ENCODE peak calls at places on chromosomes 11 and 22, in six cellular contexts. One of them, this sample, is unnamed.
A peak's percentile ranks its signal among the peaks of the same experiment; 100 is the strongest.

GRCh38 chr11:12674936-12675696 is 895 bp downstream of the TEAD1 start:
- DNase-seq in HCEC 1CT: peak; percentile 39
- DNase-seq in choroid plexus epithelial cell: no peak
- DNase-seq in DMS153: peak; percentile 29
- DNase-seq in IMR-90: no peak
- DNase-seq in GM18507: no peak
- DNase-seq in this sample: no peak

GRCh38 chr11:70751142-70751734 is 352.9 kb downstream of the CTTN start:
- DNase-seq in GM18507: no peak
- DNase-seq in choroid plexus epithelial cell: peak; percentile 2
- DNase-seq in IMR-90: no peak
- DNase-seq in DMS153: peak; percentile 9
- DNase-seq in HCEC 1CT: no peak
- DNase-seq in this sample: no peak

GRCh38 chr11:36564376-36565032 is 3.3 kb upstream of the RAG1 start:
- DNase-seq in HCEC 1CT: peak; percentile 34
- DNase-seq in GM18507: no peak
- DNase-seq in IMR-90: peak; percentile 61
- DNase-seq in DMS153: peak; percentile 5
- DNase-seq in choroid plexus epithelial cell: peak; percentile 80
- DNase-seq in this sample: no peak

GRCh38 chr22:42060489-42060888 is 10.1 kb downstream of the NAGA start:
- DNase-seq in choroid plexus epithelial cell: no peak
- DNase-seq in DMS153: no peak
- DNase-seq in IMR-90: no peak
- DNase-seq in HCEC 1CT: no peak
- DNase-seq in GM18507: no peak
- DNase-seq in this sample: no peak

GRCh38 chr22:43319661-43320486 is 23.3 kb downstream of the SCUBE1 start:
- DNase-seq in DMS153: no peak
- DNase-seq in choroid plexus epithelial cell: no peak
- DNase-seq in HCEC 1CT: no peak
- DNase-seq in GM18507: no peak
- DNase-seq in IMR-90: no peak
- DNase-seq in this sample: no peak

GRCh38 chr11:71986131-71986530 is 12.6 kb upstream of the IL18BP start:
- DNase-seq in GM18507: no peak
- DNase-seq in IMR-90: no peak
- DNase-seq in DMS153: no peak
- DNase-seq in HCEC 1CT: no peak
- DNase-seq in choroid plexus epithelial cell: no peak
- DNase-seq in this sample: no peak

GRCh38 chr11:62267050-62267449 is 2.9 kb upstream of the SCGB2A2 start:
- DNase-seq in choroid plexus epithelial cell: no peak
- DNase-seq in DMS153: no peak
- DNase-seq in IMR-90: no peak
- DNase-seq in HCEC 1CT: no peak
- DNase-seq in GM18507: no peak
- DNase-seq in this sample: no peak

GRCh38 chr11:58647866-58648265 is 25.4 kb downstream of the CNTF start:
- DNase-seq in choroid plexus epithelial cell: no peak
- DNase-seq in DMS153: no peak
- DNase-seq in IMR-90: no peak
- DNase-seq in HCEC 1CT: no peak
- DNase-seq in GM18507: no peak
- DNase-seq in this sample: no peak

GRCh38 chr22:44723801-44724200 is 21.8 kb downstream of the PRR5 start:
- DNase-seq in choroid plexus epithelial cell: peak; percentile 58
- DNase-seq in GM18507: no peak
- DNase-seq in HCEC 1CT: no peak
- DNase-seq in DMS153: no peak
- DNase-seq in IMR-90: peak; percentile 49
- DNase-seq in this sample: no peak

GRCh38 chr11:13338437-13339069 is 61.0 kb downstream of the BMAL1 start:
- DNase-seq in IMR-90: peak; percentile 69
- DNase-seq in DMS153: no peak
- DNase-seq in GM18507: no peak
- DNase-seq in choroid plexus epithelial cell: no peak
- DNase-seq in HCEC 1CT: peak; percentile 57
- DNase-seq in this sample: no peak

GRCh38 chr11:27471588-27472397 is 797 bp downstream of the LGR4 start:
- DNase-seq in choroid plexus epithelial cell: peak; percentile 26
- DNase-seq in DMS153: no peak
- DNase-seq in GM18507: no peak
- DNase-seq in IMR-90: no peak
- DNase-seq in HCEC 1CT: no peak
- DNase-seq in this sample: peak; percentile 27

GRCh38 chr11:128704517-128704916 is 10.6 kb downstream of the FLI1 start:
- DNase-seq in choroid plexus epithelial cell: no peak
- DNase-seq in HCEC 1CT: no peak
- DNase-seq in GM18507: no peak
- DNase-seq in DMS153: no peak
- DNase-seq in IMR-90: no peak
- DNase-seq in this sample: no peak

GRCh38 chr11:95542868-95543551 is 246.6 kb downstream of the FAM76B start:
- DNase-seq in choroid plexus epithelial cell: no peak
- DNase-seq in IMR-90: no peak
- DNase-seq in DMS153: no peak
- DNase-seq in HCEC 1CT: no peak
- DNase-seq in GM18507: no peak
- DNase-seq in this sample: no peak

GRCh38 chr11:82692981-82693380 is 40.7 kb downstream of the FAM181B start:
- DNase-seq in choroid plexus epithelial cell: no peak
- DNase-seq in GM18507: no peak
- DNase-seq in IMR-90: no peak
- DNase-seq in DMS153: no peak
- DNase-seq in HCEC 1CT: no peak
- DNase-seq in this sample: no peak

GRCh38 chr11:68312117-68312779 is at the start of gene LRP5:
- DNase-seq in choroid plexus epithelial cell: no peak
- DNase-seq in GM18507: peak; percentile 45
- DNase-seq in HCEC 1CT: peak; percentile 27
- DNase-seq in IMR-90: peak; percentile 10
- DNase-seq in DMS153: no peak
- DNase-seq in this sample: peak; percentile 70

GRCh38 chr11:65817815-65818680 is 15.7 kb upstream of the SNX32 start:
- DNase-seq in HCEC 1CT: peak; percentile 78
- DNase-seq in GM18507: peak; percentile 91
- DNase-seq in choroid plexus epithelial cell: peak; percentile 90
- DNase-seq in IMR-90: peak; percentile 80
- DNase-seq in DMS153: peak; percentile 62
- DNase-seq in this sample: peak; percentile 93

GRCh38 chr11:84476581-84476980 is 1150.6 kb downstream of the DLG2 start:
- DNase-seq in IMR-90: no peak
- DNase-seq in HCEC 1CT: no peak
- DNase-seq in choroid plexus epithelial cell: peak; percentile 48
- DNase-seq in GM18507: no peak
- DNase-seq in DMS153: no peak
- DNase-seq in this sample: no peak

GRCh38 chr11:69920500-69921428 is 101.5 kb upstream of the FGF3 start:
- DNase-seq in DMS153: no peak
- DNase-seq in GM18507: no peak
- DNase-seq in choroid plexus epithelial cell: no peak
- DNase-seq in IMR-90: no peak
- DNase-seq in HCEC 1CT: no peak
- DNase-seq in this sample: no peak

GRCh38 chr22:49671331-49672012 is 156.2 kb downstream of the BRD1 start:
- DNase-seq in GM18507: no peak
- DNase-seq in HCEC 1CT: no peak
- DNase-seq in DMS153: no peak
- DNase-seq in choroid plexus epithelial cell: no peak
- DNase-seq in IMR-90: no peak
- DNase-seq in this sample: no peak

GRCh38 chr22:36282078-36282831 is 29.3 kb downstream of the APOL1 start:
- DNase-seq in HCEC 1CT: no peak
- DNase-seq in IMR-90: no peak
- DNase-seq in DMS153: no peak
- DNase-seq in GM18507: no peak
- DNase-seq in choroid plexus epithelial cell: no peak
- DNase-seq in this sample: no peak

GRCh38 chr11:133581091-133581490 is 48.8 kb upstream of the OPCML start:
- DNase-seq in DMS153: no peak
- DNase-seq in HCEC 1CT: no peak
- DNase-seq in GM18507: no peak
- DNase-seq in choroid plexus epithelial cell: no peak
- DNase-seq in IMR-90: no peak
- DNase-seq in this sample: no peak

GRCh38 chr11:133901316-133901715 is 55.5 kb downstream of the IGSF9B start:
- DNase-seq in DMS153: no peak
- DNase-seq in HCEC 1CT: no peak
- DNase-seq in choroid plexus epithelial cell: no peak
- DNase-seq in GM18507: no peak
- DNase-seq in IMR-90: no peak
- DNase-seq in this sample: no peak

GRCh38 chr11:10310301-10310841 is 5.5 kb downstream of the ADM start:
- DNase-seq in DMS153: no peak
- DNase-seq in IMR-90: peak; percentile 68
- DNase-seq in GM18507: no peak
- DNase-seq in choroid plexus epithelial cell: peak; percentile 77
- DNase-seq in HCEC 1CT: peak; percentile 38
- DNase-seq in this sample: no peak

GRCh38 chr11:60263434-60263833 is 17.0 kb upstream of the MS4A4A start:
- DNase-seq in HCEC 1CT: no peak
- DNase-seq in GM18507: no peak
- DNase-seq in DMS153: no peak
- DNase-seq in choroid plexus epithelial cell: no peak
- DNase-seq in IMR-90: no peak
- DNase-seq in this sample: no peak

GRCh38 chr11:128389461-128389976 is 197.8 kb downstream of the ETS1 start:
- DNase-seq in choroid plexus epithelial cell: no peak
- DNase-seq in DMS153: no peak
- DNase-seq in IMR-90: no peak
- DNase-seq in GM18507: no peak
- DNase-seq in HCEC 1CT: no peak
- DNase-seq in this sample: no peak

GRCh38 chr11:27807594-27807993 is 107.3 kb upstream of the BDNF start:
- DNase-seq in DMS153: no peak
- DNase-seq in IMR-90: peak; percentile 82
- DNase-seq in choroid plexus epithelial cell: peak; percentile 63
- DNase-seq in GM18507: no peak
- DNase-seq in HCEC 1CT: peak; percentile 86
- DNase-seq in this sample: no peak

GRCh38 chr11:111123463-111124398 is 121.8 kb upstream of the POU2AF2 start:
- DNase-seq in IMR-90: no peak
- DNase-seq in choroid plexus epithelial cell: no peak
- DNase-seq in HCEC 1CT: no peak
- DNase-seq in DMS153: no peak
- DNase-seq in GM18507: no peak
- DNase-seq in this sample: no peak

GRCh38 chr11:83008581-83008923 is 63.1 kb downstream of the RAB30 start:
- DNase-seq in HCEC 1CT: peak; percentile 58
- DNase-seq in GM18507: no peak
- DNase-seq in choroid plexus epithelial cell: peak; percentile 31
- DNase-seq in DMS153: no peak
- DNase-seq in IMR-90: peak; percentile 70
- DNase-seq in this sample: no peak

GRCh38 chr11:2089536-2090165 is 49.5 kb downstream of the IGF2 start:
- DNase-seq in GM18507: peak; percentile 37
- DNase-seq in DMS153: peak; percentile 6
- DNase-seq in HCEC 1CT: peak; percentile 47
- DNase-seq in choroid plexus epithelial cell: peak; percentile 58
- DNase-seq in IMR-90: peak; percentile 11
- DNase-seq in this sample: no peak

GRCh38 chr22:46367707-46368191 is 32.2 kb downstream of the TRMU start:
- DNase-seq in HCEC 1CT: no peak
- DNase-seq in choroid plexus epithelial cell: peak; percentile 64
- DNase-seq in GM18507: peak; percentile 82
- DNase-seq in IMR-90: peak; percentile 40
- DNase-seq in DMS153: peak; percentile 73
- DNase-seq in this sample: peak; percentile 94

GRCh38 chr11:86151188-86152005 is 82.5 kb upstream of the PICALM start:
- DNase-seq in HCEC 1CT: peak; percentile 18
- DNase-seq in GM18507: no peak
- DNase-seq in DMS153: no peak
- DNase-seq in IMR-90: peak; percentile 23
- DNase-seq in choroid plexus epithelial cell: peak; percentile 26
- DNase-seq in this sample: no peak